ENCODE peak calls at places on chromosomes 6 and 20, in nine cellular contexts. R, C, D, S, M, I, Q, F and X are unnamed samples.

GRCh38 chr6:34791842-34792604 is at the start of gene BLTP3A:
- DNase-seq in R (peak; percentile 94), C (peak; percentile 61), D (peak; percentile 62), S (peak; percentile 63), M (peak; percentile 81), I (peak; percentile 82), Q (peak; percentile 83), F (peak; percentile 85), X (peak; percentile 71)

GRCh38 chr6:18488526-18489270 is 101.5 kb downstream of the RNF144B start:
- DNase-seq in R (no peak), C (no peak), D (peak; percentile 57), S (no peak), M (no peak), I (no peak), Q (no peak), F (no peak), X (no peak)

GRCh38 chr6:21741221-21742109 is 147.9 kb downstream of the SOX4 start:
- DNase-seq in R (peak; percentile 34), C (no peak), D (peak; percentile 43), S (no peak), M (no peak), I (no peak), Q (peak; percentile 51), F (no peak), X (no peak)

GRCh38 chr6:11296449-11297375 is 64.2 kb upstream of the NEDD9 start:
- DNase-seq in R (no peak), C (no peak), D (no peak), S (no peak), M (no peak), I (no peak), Q (no peak), F (no peak), X (peak; percentile 45)

GRCh38 chr6:53861543-53861942 is 66.7 kb downstream of the LRRC1 start:
- DNase-seq in R (no peak), C (no peak), D (no peak), S (no peak), M (no peak), I (no peak), Q (peak; percentile 28), F (no peak), X (no peak)

GRCh38 chr20:13464702-13465101 is 174.0 kb downstream of the TASP1 start:
- DNase-seq in R (no peak), C (no peak), D (peak; percentile 63), S (no peak), M (no peak), I (no peak), Q (no peak), F (no peak), X (no peak)

GRCh38 chr20:59908855-59909254 is 24.6 kb downstream of the SYCP2 start:
- DNase-seq in R (no peak), C (no peak), D (no peak), S (no peak), M (no peak), I (no peak), Q (no peak), F (no peak), X (no peak)

GRCh38 chr6:13177617-13178506 is 150.5 kb downstream of the TBC1D7 start:
- DNase-seq in R (no peak), C (no peak), D (no peak), S (no peak), M (no peak), I (no peak), Q (no peak), F (no peak), X (no peak)

GRCh38 chr6:168713013-168713412 is 272.0 kb downstream of the SMOC2 start:
- DNase-seq in R (no peak), C (no peak), D (no peak), S (no peak), M (no peak), I (no peak), Q (no peak), F (no peak), X (no peak)

GRCh38 chr6:132734694-132735236 is 20.9 kb upstream of the VNN1 start:
- DNase-seq in R (no peak), C (peak; percentile 57), D (peak; percentile 83), S (no peak), M (no peak), I (no peak), Q (peak; percentile 21), F (no peak), X (no peak)

GRCh38 chr6:139983555-139984276 is 609.3 kb upstream of the CITED2 start:
- DNase-seq in R (no peak), C (no peak), D (peak; percentile 58), S (no peak), M (no peak), I (no peak), Q (no peak), F (no peak), X (no peak)

GRCh38 chr20:47973519-47974233 is 188.4 kb upstream of the SULF2 start:
- DNase-seq in R (no peak), C (no peak), D (no peak), S (no peak), M (peak; percentile 45), I (no peak), Q (peak; percentile 64), F (no peak), X (no peak)

GRCh38 chr20:1374246-1374645 is 18.6 kb downstream of the FKBP1A start:
- DNase-seq in R (no peak), C (no peak), D (no peak), S (no peak), M (no peak), I (no peak), Q (no peak), F (no peak), X (no peak)

GRCh38 chr20:50724851-50725721 is 6.3 kb upstream of the PARD6B start:
- DNase-seq in R (peak; percentile 47), C (peak; percentile 86), D (peak; percentile 96), S (peak; percentile 80), M (peak; percentile 79), I (peak; percentile 80), Q (peak; percentile 75), F (no peak), X (no peak)

GRCh38 chr6:3415490-3415889 is 41.4 kb downstream of the SLC22A23 start:
- DNase-seq in R (no peak), C (no peak), D (no peak), S (no peak), M (no peak), I (no peak), Q (no peak), F (no peak), X (no peak)

GRCh38 chr6:3417473-3417872 is 39.4 kb downstream of the SLC22A23 start:
- DNase-seq in R (no peak), C (no peak), D (no peak), S (no peak), M (no peak), I (no peak), Q (no peak), F (no peak), X (no peak)

GRCh38 chr6:3413612-3414011 is 43.2 kb downstream of the SLC22A23 start:
- DNase-seq in R (no peak), C (no peak), D (no peak), S (no peak), M (no peak), I (no peak), Q (no peak), F (no peak), X (no peak)

GRCh38 chr6:3412779-3413500 is 43.9 kb downstream of the SLC22A23 start:
- DNase-seq in R (no peak), C (no peak), D (no peak), S (no peak), M (no peak), I (no peak), Q (no peak), F (no peak), X (no peak)

GRCh38 chr6:3414704-3415453 is 42.0 kb downstream of the SLC22A23 start:
- DNase-seq in R (no peak), C (no peak), D (peak; percentile 75), S (no peak), M (no peak), I (no peak), Q (peak; percentile 79), F (peak; percentile 52), X (no peak)
- H3K4me1 ChIP-seq in R (no peaks in the 10 kb centered on the region), C (peaks cover 31% of the 10 kb centered on the region), D (no peaks in the 10 kb centered on the region), S (no peaks in the 10 kb centered on the region), M (peaks cover 26% of the 10 kb centered on the region), I (no peaks in the 10 kb centered on the region), Q (peaks cover 9% of the 10 kb centered on the region), F (peaks cover 3% of the 10 kb centered on the region), X (peaks cover 9% of the 10 kb centered on the region)

DNA sequence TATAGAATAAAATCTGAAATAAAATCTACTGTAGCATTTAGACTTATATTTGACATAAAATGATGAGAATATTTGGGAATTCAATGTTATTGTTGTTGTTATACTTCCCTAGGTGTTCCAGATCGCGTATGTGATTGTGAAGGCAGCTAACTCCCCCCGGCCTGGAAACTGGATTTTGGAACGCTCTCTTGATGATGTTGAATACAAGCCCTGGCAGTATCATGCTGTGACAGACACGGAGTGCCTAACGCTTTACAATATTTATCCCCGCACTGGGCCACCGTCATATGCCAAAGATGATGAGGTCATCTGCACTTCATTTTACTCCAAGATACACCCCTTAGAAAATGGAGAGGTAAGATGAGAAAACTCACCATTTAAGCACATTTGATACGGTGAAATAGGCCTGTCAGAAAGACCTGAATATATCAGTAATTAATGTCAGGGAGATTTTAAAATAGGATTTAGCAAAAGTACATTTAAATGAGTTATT is 215.2 kb downstream of the LAMA2 start:
- DNase-seq in R (no peak), C (no peak), D (no peak), S (no peak), M (no peak), I (no peak), Q (no peak), F (no peak), X (no peak)
- H3K27ac ChIP-seq in R (no peak overlapping the region), C (no peak overlapping the region), D (no peak overlapping the region), S (no peak overlapping the region), M (no peak overlapping the region), I (no peak overlapping the region), Q (no peak overlapping the region), F (no peak overlapping the region), X (no peak overlapping the region)

DNA sequence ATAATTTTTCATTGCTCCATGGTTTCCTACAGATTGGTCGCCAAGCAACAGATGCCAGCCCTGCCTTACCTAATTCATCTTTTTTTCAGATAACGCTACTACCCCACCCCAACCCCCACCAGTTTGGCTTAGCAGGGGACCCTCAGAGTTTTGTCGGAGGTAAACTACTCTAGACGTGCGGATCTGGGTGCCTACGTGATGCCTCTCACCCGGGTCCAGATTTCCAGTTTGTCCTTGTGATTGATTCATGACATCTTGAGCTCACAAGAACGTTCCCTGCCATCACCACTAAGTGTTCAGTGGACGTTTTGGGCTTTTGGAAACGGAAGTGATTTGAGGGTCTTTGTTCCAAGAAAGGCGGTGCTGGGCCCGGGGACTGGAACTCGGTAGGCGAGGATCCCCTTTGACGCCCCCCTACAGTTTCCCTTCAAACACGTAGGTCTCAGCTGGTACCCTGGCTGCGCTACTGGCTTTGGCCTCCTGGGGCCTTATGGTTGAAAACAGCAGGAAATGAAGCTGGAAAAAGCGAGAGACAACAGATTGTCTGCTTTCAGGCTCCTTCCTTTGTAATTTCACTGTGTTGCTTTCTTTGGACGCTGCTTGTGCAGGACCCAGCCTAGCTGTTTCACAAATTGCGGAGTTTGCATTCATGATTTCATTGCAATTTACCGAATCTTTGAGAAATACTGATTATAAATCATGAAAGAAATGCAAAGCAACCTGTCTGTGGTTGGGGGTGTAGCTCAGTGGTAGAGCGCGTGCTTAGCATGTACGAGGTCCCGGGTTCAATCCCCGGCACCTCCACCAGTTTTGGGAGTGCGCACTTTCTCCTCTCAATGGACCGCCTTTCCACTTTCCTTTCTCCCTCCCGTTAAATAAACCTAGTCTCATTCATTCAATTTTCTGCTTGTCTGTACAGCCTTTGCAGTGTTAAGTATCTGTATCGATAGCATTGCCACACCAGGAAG is 81.0 kb downstream of the GPX5 start:
- DNase-seq in R (peak; percentile 90), C (peak; percentile 91), D (peak; percentile 72), S (no peak), M (no peak), I (no peak), Q (peak; percentile 92), F (no peak), X (no peak)
- H3K4me3 ChIP-seq in R (peak overlapping the region; percentile 46), C (peak overlapping the region; percentile 48), D (peak overlapping the region; percentile 50), S (no peak overlapping the region), M (peak overlapping the region; percentile 22), I (no peak overlapping the region), Q (peak overlapping the region; percentile 88), F (no peak overlapping the region), X (no peak overlapping the region)

GRCh38 chr6:42220754-42221153 is 3.1 kb upstream of the MRPS10 start:
- DNase-seq in R (no peak), C (no peak), D (no peak), S (no peak), M (no peak), I (no peak), Q (no peak), F (no peak), X (no peak)
- H3K4me1 ChIP-seq in R (peaks cover 14% of the 10 kb centered on the region), C (peaks cover 35% of the 10 kb centered on the region), D (peaks cover 6% of the 10 kb centered on the region), S (peaks cover 8% of the 10 kb centered on the region), M (peaks cover 8% of the 10 kb centered on the region), I (no peaks in the 10 kb centered on the region), Q (no peaks in the 10 kb centered on the region), F (peaks cover 6% of the 10 kb centered on the region), X (no peaks in the 10 kb centered on the region)